ENCODE peak calls at places on chromosomes 11 and 22, in eight cellular contexts. Q is neural progenitor cell, E is progenitor cell of endocrine pancreas, R is stomach, W is AG04450, I is HFFc6, P is hepatocyte, U is dorsolateral prefrontal cortex. Y is an unnamed sample.

GRCh38 chr11:1559103-1559951 is 12.7 kb downstream of the DUSP8 start:
- DNase-seq in P (peak), R (peak), I (peak), E (no peak), W (no peak), U (peak), Q (peak), Y (no peak)

GRCh38 chr11:23233075-23233474 is 372.8 kb upstream of the CCDC179 start:
- DNase-seq in U (no peak), P (no peak), W (no peak), R (no peak), Q (no peak), E (no peak), I (peak), Y (no peak)

GRCh38 chr11:131665344-131665968 is 295.0 kb downstream of the NTM start:
- DNase-seq in W (no peak), I (no peak), U (no peak), Q (no peak), P (no peak), R (no peak), E (no peak), Y (no peak)

GRCh38 chr22:48257690-48258065 is 1495.2 kb downstream of the TBC1D22A start:
- DNase-seq in W (no peak), U (no peak), E (no peak), R (no peak), P (no peak), I (no peak), Q (no peak), Y (no peak)

GRCh38 chr11:26704249-26704648 is 17.6 kb downstream of the SLC5A12 start:
- DNase-seq in Q (no peak), E (no peak), P (peak), I (no peak), R (no peak), U (no peak), W (no peak), Y (no peak)

GRCh38 chr22:27386186-27386585 is 415.4 kb downstream of the MN1 start:
- DNase-seq in W (no peak), U (no peak), R (no peak), P (peak), Q (no peak), E (no peak), I (no peak), Y (no peak)

GRCh38 chr22:23891726-23892125 is 2.5 kb upstream of the MIF start:
- DNase-seq in W (no peak), U (no peak), Q (no peak), R (no peak), P (no peak), E (no peak), I (no peak), Y (no peak)

GRCh38 chr11:88188251-88189030 is 13.2 kb upstream of the RAB38 start:
- DNase-seq in E (no peak), P (peak), I (no peak), U (no peak), Q (no peak), R (no peak), W (no peak), Y (no peak)

GRCh38 chr22:44931077-44931540 is 78.7 kb downstream of the PHF21B start:
- DNase-seq in P (peak), E (no peak), W (no peak), U (no peak), I (peak), R (no peak), Q (no peak), Y (no peak)

GRCh38 chr22:20457506-20458240 is 20.0 kb upstream of the SCARF2 start:
- DNase-seq in R (no peak), P (no peak), I (no peak), W (no peak), U (no peak), E (no peak), Q (no peak), Y (no peak)

GRCh38 chr22:20455709-20456063 is 18.1 kb upstream of the SCARF2 start:
- DNase-seq in R (no peak), Q (no peak), P (no peak), U (no peak), W (no peak), E (no peak), I (no peak), Y (no peak)

GRCh38 chr22:20456722-20457076 is 19.1 kb upstream of the SCARF2 start:
- DNase-seq in W (no peak), Q (no peak), U (no peak), R (no peak), E (no peak), P (no peak), I (no peak), Y (no peak)

GRCh38 chr22:20458530-20459151 is 21.0 kb upstream of the SCARF2 start:
- DNase-seq in R (no peak), P (no peak), U (no peak), W (no peak), I (no peak), E (no peak), Q (no peak), Y (no peak)

DNA sequence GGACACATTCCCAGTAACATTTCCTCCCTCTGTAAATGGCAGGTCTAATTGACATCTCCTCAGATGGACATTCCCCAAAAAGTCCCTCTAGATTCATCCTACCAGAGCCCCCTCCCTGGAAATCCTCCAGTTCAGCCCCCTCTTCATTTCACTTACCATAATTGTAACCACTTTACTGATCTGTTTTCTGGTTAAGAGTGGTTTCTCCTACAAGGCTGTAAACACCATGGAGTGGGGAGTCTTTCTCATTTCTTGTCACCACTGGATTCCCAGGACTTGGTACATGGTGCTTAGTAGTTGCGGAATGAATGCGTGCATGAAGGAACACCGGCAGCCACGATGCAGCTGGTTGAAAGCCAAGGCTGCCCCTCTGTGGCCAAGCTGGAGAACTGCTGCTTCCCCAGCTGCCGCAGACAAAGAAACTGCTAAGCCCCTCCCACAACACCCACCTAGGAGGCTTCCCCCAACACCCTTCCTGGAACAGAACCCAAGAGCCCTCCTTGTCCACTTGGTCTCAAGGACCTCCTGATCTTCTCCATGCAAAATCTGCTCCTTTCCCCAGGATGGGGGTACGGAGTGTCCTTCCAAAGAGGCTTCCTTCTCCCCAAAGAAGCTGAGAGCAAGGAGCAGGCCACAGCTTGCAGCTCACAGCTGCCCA is 18.6 kb upstream of the SCARF2 start:
- DNase-seq in I (peak), P (peak), R (peak), W (peak), Q (peak), E (peak), U (peak), Y (peak)
- TF ChIP-seq CTCF in I (peak), P (peak), R (no peak), W (peak), Q (peak), E (peak), U (peak), Y (peak)

GRCh38 chr11:93253111-93253510 is 55.3 kb upstream of the SLC36A4 start:
- DNase-seq in R (no peak), P (no peak), U (no peak), W (no peak), E (no peak), I (no peak), Q (no peak), Y (no peak)

GRCh38 chr11:93251922-93252321 is 54.1 kb upstream of the SLC36A4 start:
- DNase-seq in U (no peak), E (no peak), P (no peak), Q (no peak), R (no peak), W (no peak), I (no peak), Y (no peak)

GRCh38 chr11:93244018-93244417 is 46.2 kb upstream of the SLC36A4 start:
- DNase-seq in U (no peak), P (no peak), E (no peak), I (no peak), Q (no peak), R (no peak), W (no peak), Y (no peak)

GRCh38 chr11:93249437-93250210 is 51.8 kb upstream of the SLC36A4 start:
- DNase-seq in Q (no peak), R (no peak), I (no peak), W (no peak), U (no peak), P (peak), E (no peak), Y (no peak)

GRCh38 chr11:93248602-93249001 is 50.8 kb upstream of the SLC36A4 start:
- DNase-seq in P (no peak), W (no peak), E (no peak), Q (no peak), I (peak), U (no peak), R (no peak), Y (no peak)
- TF ChIP-seq CTCF in P (peak), W (peak), E (peak), Q (peak), I (peak), U (no peak), R (no peak), Y (no peak)

GRCh38 chr11:128323381-128323780 is 264.0 kb downstream of the ETS1 start:
- DNase-seq in W (no peak), Q (no peak), I (peak), R (no peak), U (no peak), P (peak), E (no peak), Y (peak)
- TF ChIP-seq CTCF in W (peak), Q (peak), I (peak), R (no peak), U (no peak), P (peak), E (no peak), Y (peak)

GRCh38 chr11:116281173-116282160 is 491.3 kb downstream of the BUD13 start:
- DNase-seq in I (no peak), P (no peak), U (no peak), Q (no peak), R (no peak), W (no peak), E (no peak), Y (no peak)
- TF ChIP-seq CTCF in I (no peak), P (peak), U (no peak), Q (peak), R (no peak), W (no peak), E (peak), Y (no peak)

DNA sequence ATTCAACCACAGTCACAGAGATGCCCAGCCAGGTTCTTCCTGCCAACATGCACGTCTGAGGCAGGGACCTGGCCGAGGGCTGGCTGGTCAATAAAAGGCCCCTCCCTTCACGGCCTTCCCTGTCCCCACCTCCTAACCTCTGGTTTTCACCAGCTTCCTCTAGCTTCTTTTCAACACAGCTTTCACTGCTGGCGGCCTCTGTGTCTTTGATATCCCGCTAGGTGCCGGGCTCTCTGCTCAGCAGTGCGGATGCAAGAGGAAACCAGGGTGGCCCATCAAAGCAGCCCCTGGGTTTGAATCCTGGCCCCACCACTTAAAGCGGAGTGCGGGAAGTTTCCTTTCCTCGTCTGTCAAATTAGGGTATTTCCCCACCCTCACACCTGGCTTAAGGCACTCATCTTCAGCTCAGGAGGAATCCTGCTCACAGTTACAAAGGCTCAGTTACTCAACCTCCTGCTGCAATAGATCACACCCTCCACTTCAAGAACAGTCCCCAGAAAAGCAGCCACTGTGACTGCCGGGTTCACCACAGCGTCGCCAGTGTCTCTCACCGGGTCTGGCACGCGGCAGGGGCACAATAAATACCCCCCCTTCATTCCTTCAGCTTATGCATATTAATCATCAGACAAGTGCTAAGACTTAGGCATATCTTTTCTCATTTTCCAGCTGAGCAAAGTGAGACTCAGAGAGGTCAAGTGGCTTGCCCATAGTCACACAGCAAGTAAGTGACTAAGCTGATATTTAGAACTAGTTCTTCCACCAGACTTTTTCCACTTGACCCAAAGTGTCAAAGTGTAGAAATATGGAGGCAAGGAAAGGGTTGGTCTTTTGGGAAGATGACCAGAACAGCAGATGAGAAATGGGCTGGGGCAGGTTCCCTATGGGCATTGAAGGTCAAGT is 45.7 kb downstream of the TXN2 start:
- DNase-seq in U (no peak), P (peak), Q (peak), E (no peak), R (peak), I (no peak), W (no peak), Y (peak)
- TF ChIP-seq CTCF in U (no peak), P (no peak), Q (no peak), E (no peak), R (no peak), I (no peak), W (no peak), Y (no peak)